ENCODE peak calls at places on chromosomes 6 and 20, in nine cellular contexts. One of them, this sample, is unnamed. For H3K4me1, the result is how much of the 10 kb centered on the place peaks cover.

GRCh38 chr6:110543106-110543505 is 66.7 kb upstream of the SLC22A16 start:
- DNase-seq in mucosa of descending colon: no peak
- DNase-seq in IMR-90: no peak
- DNase-seq in psoas muscle: no peak
- DNase-seq in H9: no peak
- DNase-seq in right lobe of liver: no peak
- DNase-seq in HCT116: no peak
- DNase-seq in fibroblast of lung: no peak
- DNase-seq in GM23338: no peak
- DNase-seq in this sample: no peak

GRCh38 chr6:16741112-16742016 is 19.9 kb downstream of the ATXN1 start:
- DNase-seq in mucosa of descending colon: no peak
- DNase-seq in IMR-90: peak
- DNase-seq in psoas muscle: no peak
- DNase-seq in H9: no peak
- DNase-seq in right lobe of liver: no peak
- DNase-seq in HCT116: no peak
- DNase-seq in fibroblast of lung: peak
- DNase-seq in GM23338: no peak
- DNase-seq in this sample: no peak

GRCh38 chr6:10136636-10137035 is 278.2 kb downstream of the TFAP2A start:
- DNase-seq in mucosa of descending colon: no peak
- DNase-seq in IMR-90: no peak
- DNase-seq in psoas muscle: no peak
- DNase-seq in H9: no peak
- DNase-seq in right lobe of liver: no peak
- DNase-seq in HCT116: no peak
- DNase-seq in fibroblast of lung: no peak
- DNase-seq in GM23338: no peak
- DNase-seq in this sample: no peak

GRCh38 chr20:10667077-10667401 is 6.8 kb downstream of the JAG1 start:
- DNase-seq in mucosa of descending colon: no peak
- DNase-seq in IMR-90: no peak
- DNase-seq in psoas muscle: peak
- DNase-seq in H9: no peak
- DNase-seq in right lobe of liver: no peak
- DNase-seq in HCT116: no peak
- DNase-seq in fibroblast of lung: peak
- DNase-seq in GM23338: no peak
- DNase-seq in this sample: no peak

GRCh38 chr6:12296255-12296573 is 6.1 kb downstream of the EDN1 start:
- DNase-seq in mucosa of descending colon: peak
- DNase-seq in IMR-90: peak
- DNase-seq in psoas muscle: no peak
- DNase-seq in H9: no peak
- DNase-seq in right lobe of liver: no peak
- DNase-seq in HCT116: no peak
- DNase-seq in fibroblast of lung: peak
- DNase-seq in GM23338: no peak
- DNase-seq in this sample: no peak

GRCh38 chr20:31633339-31633914 is 4.3 kb upstream of the COX4I2 start:
- DNase-seq in mucosa of descending colon: no peak
- DNase-seq in IMR-90: peak
- DNase-seq in psoas muscle: no peak
- DNase-seq in H9: no peak
- DNase-seq in right lobe of liver: no peak
- DNase-seq in HCT116: no peak
- DNase-seq in fibroblast of lung: no peak
- DNase-seq in GM23338: no peak
- DNase-seq in this sample: no peak

GRCh38 chr6:14927398-14927797 is 318.5 kb upstream of the JARID2 start:
- DNase-seq in mucosa of descending colon: peak
- DNase-seq in IMR-90: no peak
- DNase-seq in psoas muscle: no peak
- DNase-seq in H9: no peak
- DNase-seq in right lobe of liver: no peak
- DNase-seq in HCT116: no peak
- DNase-seq in fibroblast of lung: no peak
- DNase-seq in GM23338: no peak
- DNase-seq in this sample: no peak

GRCh38 chr6:84762941-84763396 is 1.4 kb downstream of the TBX18 start:
- DNase-seq in mucosa of descending colon: no peak
- DNase-seq in IMR-90: no peak
- DNase-seq in psoas muscle: peak
- DNase-seq in H9: peak
- DNase-seq in right lobe of liver: peak
- DNase-seq in HCT116: no peak
- DNase-seq in fibroblast of lung: no peak
- DNase-seq in GM23338: peak
- DNase-seq in this sample: peak

GRCh38 chr6:82374481-82374880 is 10.9 kb downstream of the TPBG start:
- DNase-seq in mucosa of descending colon: no peak
- DNase-seq in IMR-90: peak
- DNase-seq in psoas muscle: no peak
- DNase-seq in H9: no peak
- DNase-seq in right lobe of liver: no peak
- DNase-seq in HCT116: no peak
- DNase-seq in fibroblast of lung: no peak
- DNase-seq in GM23338: no peak
- DNase-seq in this sample: no peak

DNA sequence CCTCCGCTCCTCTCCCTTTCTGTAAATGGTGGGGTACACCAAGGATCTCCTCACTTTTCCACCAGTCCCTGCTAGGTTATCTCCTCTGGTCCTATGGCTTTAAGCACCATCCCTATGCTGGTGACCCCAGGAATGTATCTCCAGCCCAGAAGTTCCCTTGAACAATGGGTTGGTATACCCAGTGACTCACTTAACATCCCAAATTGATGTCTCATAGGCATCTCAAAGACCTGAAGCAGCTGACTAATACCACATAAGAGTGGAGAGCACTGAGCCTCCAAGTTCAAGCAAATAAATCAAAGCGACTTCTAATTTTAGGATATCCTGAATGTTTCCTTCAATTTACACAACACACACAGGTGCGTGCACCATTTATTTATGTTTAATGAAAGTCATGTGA is 48.3 kb downstream of the ADGRF1 start:
- DNase-seq in mucosa of descending colon: no peak
- DNase-seq in IMR-90: peak
- DNase-seq in psoas muscle: no peak
- DNase-seq in H9: no peak
- DNase-seq in right lobe of liver: no peak
- DNase-seq in HCT116: peak
- DNase-seq in fibroblast of lung: peak
- DNase-seq in GM23338: no peak
- DNase-seq in this sample: no peak
- H3K4me1 ChIP-seq in mucosa of descending colon: under half
- H3K4me1 ChIP-seq in IMR-90: under half
- H3K4me1 ChIP-seq in psoas muscle: under half
- H3K4me1 ChIP-seq in H9: under half
- H3K4me1 ChIP-seq in right lobe of liver: under half
- H3K4me1 ChIP-seq in HCT116: half or more
- H3K4me1 ChIP-seq in fibroblast of lung: under half
- H3K4me1 ChIP-seq in GM23338: under half
- H3K4me1 ChIP-seq in this sample: under half

GRCh38 chr20:62645613-62646012 is 3.3 kb downstream of the SLCO4A1 start:
- DNase-seq in mucosa of descending colon: no peak
- DNase-seq in IMR-90: no peak
- DNase-seq in psoas muscle: no peak
- DNase-seq in H9: no peak
- DNase-seq in right lobe of liver: no peak
- DNase-seq in HCT116: no peak
- DNase-seq in fibroblast of lung: no peak
- DNase-seq in GM23338: no peak
- DNase-seq in this sample: no peak
- H3K4me1 ChIP-seq in mucosa of descending colon: half or more
- H3K4me1 ChIP-seq in IMR-90: under half
- H3K4me1 ChIP-seq in psoas muscle: under half
- H3K4me1 ChIP-seq in H9: under half
- H3K4me1 ChIP-seq in right lobe of liver: under half
- H3K4me1 ChIP-seq in HCT116: half or more
- H3K4me1 ChIP-seq in fibroblast of lung: under half
- H3K4me1 ChIP-seq in GM23338: under half
- H3K4me1 ChIP-seq in this sample: under half

GRCh38 chr6:4155848-4156466 is 20.6 kb upstream of the ECI2 start:
- DNase-seq in mucosa of descending colon: peak
- DNase-seq in IMR-90: peak
- DNase-seq in psoas muscle: peak
- DNase-seq in H9: peak
- DNase-seq in right lobe of liver: no peak
- DNase-seq in HCT116: peak
- DNase-seq in fibroblast of lung: peak
- DNase-seq in GM23338: peak
- DNase-seq in this sample: peak

GRCh38 chr6:4157506-4157905 is 22.1 kb upstream of the ECI2 start:
- DNase-seq in mucosa of descending colon: no peak
- DNase-seq in IMR-90: no peak
- DNase-seq in psoas muscle: no peak
- DNase-seq in H9: no peak
- DNase-seq in right lobe of liver: no peak
- DNase-seq in HCT116: no peak
- DNase-seq in fibroblast of lung: no peak
- DNase-seq in GM23338: no peak
- DNase-seq in this sample: no peak

GRCh38 chr6:4153514-4153985 is 18.2 kb upstream of the ECI2 start:
- DNase-seq in mucosa of descending colon: no peak
- DNase-seq in IMR-90: no peak
- DNase-seq in psoas muscle: no peak
- DNase-seq in H9: no peak
- DNase-seq in right lobe of liver: no peak
- DNase-seq in HCT116: no peak
- DNase-seq in fibroblast of lung: no peak
- DNase-seq in GM23338: no peak
- DNase-seq in this sample: no peak
- H3K4me1 ChIP-seq in mucosa of descending colon: under half
- H3K4me1 ChIP-seq in IMR-90: under half
- H3K4me1 ChIP-seq in psoas muscle: under half
- H3K4me1 ChIP-seq in H9: under half
- H3K4me1 ChIP-seq in right lobe of liver: under half
- H3K4me1 ChIP-seq in HCT116: under half
- H3K4me1 ChIP-seq in fibroblast of lung: under half
- H3K4me1 ChIP-seq in GM23338: under half
- H3K4me1 ChIP-seq in this sample: under half

DNA sequence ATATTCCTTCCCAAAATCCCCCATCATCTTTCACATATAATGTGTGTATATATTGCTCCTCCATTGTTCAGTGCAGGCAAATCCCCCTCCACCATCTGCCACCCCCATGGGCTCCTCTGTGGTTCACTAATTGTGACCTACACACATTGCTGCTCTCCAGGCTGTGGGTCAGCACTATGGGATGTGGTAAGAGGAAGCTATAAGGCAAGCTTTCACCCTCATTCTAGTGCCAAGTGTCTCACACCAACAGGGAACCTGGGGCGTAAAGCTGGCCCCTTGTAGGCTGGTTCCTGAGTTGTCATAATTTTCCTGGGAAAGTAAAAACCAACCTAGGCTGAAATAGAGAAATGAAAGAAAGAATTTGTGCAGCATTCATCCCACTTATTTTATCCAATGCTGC is 16.8 kb downstream of the FKBP1A start:
- DNase-seq in mucosa of descending colon: peak
- DNase-seq in IMR-90: no peak
- DNase-seq in psoas muscle: no peak
- DNase-seq in H9: no peak
- DNase-seq in right lobe of liver: no peak
- DNase-seq in HCT116: no peak
- DNase-seq in fibroblast of lung: no peak
- DNase-seq in GM23338: no peak
- DNase-seq in this sample: no peak
- H3K4me1 ChIP-seq in mucosa of descending colon: under half
- H3K4me1 ChIP-seq in IMR-90: under half
- H3K4me1 ChIP-seq in psoas muscle: half or more
- H3K4me1 ChIP-seq in H9: under half
- H3K4me1 ChIP-seq in right lobe of liver: under half
- H3K4me1 ChIP-seq in HCT116: under half
- H3K4me1 ChIP-seq in fibroblast of lung: under half
- H3K4me1 ChIP-seq in GM23338: under half
- H3K4me1 ChIP-seq in this sample: under half

GRCh38 chr6:35716798-35717197 is 20.0 kb upstream of the ARMC12 start:
- DNase-seq in mucosa of descending colon: no peak
- DNase-seq in IMR-90: no peak
- DNase-seq in psoas muscle: no peak
- DNase-seq in H9: no peak
- DNase-seq in right lobe of liver: no peak
- DNase-seq in HCT116: no peak
- DNase-seq in fibroblast of lung: no peak
- DNase-seq in GM23338: peak
- DNase-seq in this sample: no peak
- H3K4me1 ChIP-seq in mucosa of descending colon: under half
- H3K4me1 ChIP-seq in IMR-90: under half
- H3K4me1 ChIP-seq in psoas muscle: under half
- H3K4me1 ChIP-seq in H9: under half
- H3K4me1 ChIP-seq in right lobe of liver: under half
- H3K4me1 ChIP-seq in HCT116: under half
- H3K4me1 ChIP-seq in fibroblast of lung: under half
- H3K4me1 ChIP-seq in GM23338: under half
- H3K4me1 ChIP-seq in this sample: under half

DNA sequence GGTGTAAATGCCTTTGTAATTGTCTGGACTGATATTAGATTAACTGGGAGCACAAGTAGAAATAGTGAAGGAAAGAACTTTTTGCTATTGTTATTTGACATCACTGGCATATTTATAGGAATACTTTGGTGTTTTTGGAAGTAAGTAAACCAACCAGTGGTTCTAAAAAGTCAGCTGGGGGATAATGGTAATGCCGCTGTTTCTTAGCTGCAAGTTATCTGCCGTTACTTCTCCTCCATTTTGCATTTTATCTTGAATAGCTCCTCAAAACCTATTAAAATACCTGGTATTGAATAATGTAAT is 3.8 kb downstream of the PTPN1 start:
- DNase-seq in mucosa of descending colon: no peak
- DNase-seq in IMR-90: no peak
- DNase-seq in psoas muscle: no peak
- DNase-seq in H9: no peak
- DNase-seq in right lobe of liver: no peak
- DNase-seq in HCT116: no peak
- DNase-seq in fibroblast of lung: no peak
- DNase-seq in GM23338: no peak
- DNase-seq in this sample: no peak
- H3K4me1 ChIP-seq in mucosa of descending colon: half or more
- H3K4me1 ChIP-seq in IMR-90: under half
- H3K4me1 ChIP-seq in psoas muscle: half or more
- H3K4me1 ChIP-seq in H9: under half
- H3K4me1 ChIP-seq in right lobe of liver: under half
- H3K4me1 ChIP-seq in HCT116: half or more
- H3K4me1 ChIP-seq in fibroblast of lung: under half
- H3K4me1 ChIP-seq in GM23338: under half
- H3K4me1 ChIP-seq in this sample: under half